ENCODE peak calls at places on chromosomes 6 and 20, in five cellular contexts. S is ovary, C is natural killer cell, K is astrocyte of the spinal cord, P is lung microvascular endothelial cell. Q is an unnamed sample.
A peak's percentile ranks its signal among the peaks of the same experiment; 100 is the strongest.

GRCh38 chr6:22147983-22148797 is 148.6 kb downstream of the PRL start:
- DNase-seq in S (no peak), C (no peak), K (peak; percentile 90), P (peak; percentile 77), Q (no peak)

GRCh38 chr20:38094373-38094775 is 60.8 kb downstream of the RPRD1B start:
- DNase-seq in S (no peak), C (no peak), K (peak; percentile 54), P (no peak), Q (no peak)

GRCh38 chr20:46954490-46955038 is 59.9 kb downstream of the EYA2 start:
- DNase-seq in S (no peak), C (no peak), K (peak; percentile 97), P (no peak), Q (peak; percentile 5)

GRCh38 chr6:33621396-33622388 is 570 bp downstream of the ITPR3 start:
- DNase-seq in S (peak; percentile 55), C (no peak), K (no peak), P (no peak), Q (peak; percentile 86)

GRCh38 chr6:29992792-29993191 is 50.5 kb downstream of the HLA-A start:
- DNase-seq in S (no peak), C (no peak), K (no peak), P (no peak), Q (no peak)

GRCh38 chr6:33622456-33623431 is 1.6 kb downstream of the ITPR3 start:
- DNase-seq in S (peak; percentile 38), C (no peak), K (no peak), P (no peak), Q (no peak)

GRCh38 chr20:37901667-37902503 is 1.0 kb upstream of the VSTM2L start:
- DNase-seq in S (no peak), C (no peak), K (peak; percentile 70), P (peak; percentile 69), Q (no peak)

GRCh38 chr20:45090481-45090880 is 10.4 kb downstream of the KCNS1 start:
- DNase-seq in S (no peak), C (no peak), K (no peak), P (no peak), Q (no peak)

GRCh38 chr6:81894286-81894685 is 141.8 kb upstream of the TENT5A start:
- DNase-seq in S (peak; percentile 22), C (no peak), K (peak; percentile 60), P (no peak), Q (no peak)

GRCh38 chr6:115945306-115945705 is 115.4 kb downstream of the FRK start:
- DNase-seq in S (no peak), C (no peak), K (peak; percentile 73), P (no peak), Q (no peak)

GRCh38 chr6:36682328-36683144 is 4.0 kb downstream of the CDKN1A start:
- DNase-seq in S (no peak), C (no peak), K (no peak), P (peak; percentile 44), Q (peak; percentile 89)

GRCh38 chr6:138341176-138341575 is 36.5 kb upstream of the SMIM28 start:
- DNase-seq in S (no peak), C (no peak), K (no peak), P (no peak), Q (no peak)

GRCh38 chr6:146770965-146771735 is 172.4 kb downstream of the ADGB start:
- DNase-seq in S (no peak), C (peak; percentile 15), K (no peak), P (peak; percentile 44), Q (peak; percentile 88)

GRCh38 chr6:5644523-5645183 is 362.1 kb downstream of the NRN1 start:
- DNase-seq in S (no peak), C (no peak), K (no peak), P (no peak), Q (no peak)

GRCh38 chr6:166143011-166143410 is 24.6 kb downstream of the TBXT start:
- DNase-seq in S (no peak), C (no peak), K (no peak), P (peak; percentile 89), Q (no peak)

GRCh38 chr20:48648482-48649051 is 179.2 kb downstream of the PREX1 start:
- DNase-seq in S (no peak), C (no peak), K (no peak), P (no peak), Q (peak; percentile 69)

GRCh38 chr6:170462366-170463020 is 90.6 kb downstream of the PSMB1 start:
- DNase-seq in S (no peak), C (no peak), K (no peak), P (no peak), Q (peak; percentile 42)

GRCh38 chr6:36443951-36444428 is 1.2 kb downstream of the KCTD20 start:
- DNase-seq in S (no peak), C (no peak), K (peak; percentile 38), P (peak; percentile 29), Q (no peak)

GRCh38 chr6:163438940-163439335 is 24.4 kb downstream of the QKI start:
- DNase-seq in S (no peak), C (peak; percentile 45), K (no peak), P (peak; percentile 23), Q (peak; percentile 76)

Q was measured in spleen.